ENCODE peak calls at places on chromosomes 7 and 10, in five cellular contexts. S, L, I, E and D are unnamed samples.

GRCh38 chr10:54607983-54608382 is 193.0 kb downstream of the PCDH15 start:
- DNase-seq in S (no peak), L (no peak), I (peak), E (no peak), D (no peak)

GRCh38 chr10:95833038-95833673 is 74.6 kb upstream of the CC2D2B start:
- DNase-seq in S (no peak), L (no peak), I (no peak), E (no peak), D (no peak)

GRCh38 chr7:3043544-3044395 is at the start of gene CARD11:
- DNase-seq in S (peak), L (peak), I (no peak), E (no peak), D (peak)

GRCh38 chr7:64294701-64295420 is 18.9 kb upstream of the ZNF736 start:
- DNase-seq in S (no peak), L (no peak), I (no peak), E (no peak), D (no peak)

GRCh38 chr10:7260412-7260900 is 150.4 kb downstream of the SFMBT2 start:
- DNase-seq in S (peak), L (no peak), I (peak), E (peak), D (peak)

GRCh38 chr10:132938472-132939329 is 3.7 kb downstream of the CFAP46 start:
- DNase-seq in S (no peak), L (peak), I (no peak), E (peak), D (peak)

GRCh38 chr7:157789094-157789493 is 452.3 kb downstream of the DNAJB6 start:
- DNase-seq in S (no peak), L (peak), I (no peak), E (no peak), D (no peak)

GRCh38 chr10:17782921-17783665 is 26.1 kb upstream of the MRC1 start:
- DNase-seq in S (peak), L (no peak), I (peak), E (no peak), D (no peak)

GRCh38 chr10:47027812-47028260 is 116.6 kb downstream of the PTPN20 start:
- DNase-seq in S (no peak), L (peak), I (peak), E (no peak), D (no peak)

GRCh38 chr10:129771024-129771423 is 193.1 kb downstream of the EBF3 start:
- DNase-seq in S (no peak), L (peak), I (no peak), E (no peak), D (no peak)

GRCh38 chr7:32094516-32094915 is 24.3 kb upstream of the PDE1C start:
- DNase-seq in S (no peak), L (no peak), I (no peak), E (no peak), D (no peak)

GRCh38 chr7:29915481-29916215 is 74.0 kb downstream of the SCRN1 start:
- DNase-seq in S (peak), L (no peak), I (no peak), E (no peak), D (no peak)

GRCh38 chr7:151813997-151814396 is 62.9 kb downstream of the PRKAG2 start:
- DNase-seq in S (peak), L (no peak), I (peak), E (no peak), D (peak)

GRCh38 chr7:99733448-99733847 is 1.5 kb downstream of the CYP3A7 start:
- DNase-seq in S (no peak), L (no peak), I (no peak), E (peak), D (no peak)

GRCh38 chr10:113915540-113915939 is 61.1 kb downstream of the NHLRC2 start:
- DNase-seq in S (no peak), L (no peak), I (no peak), E (no peak), D (no peak)

GRCh38 chr7:135662373-135663114 is at the start of gene STMP1:
- DNase-seq in S (peak), L (peak), I (peak), E (peak), D (peak)
- TF ChIP-seq CTCF in S (peak), L (peak), I (no peak), E (peak), D (peak)

GRCh38 chr10:27504007-27504890 is at the start of gene RAB18:
- DNase-seq in S (peak), L (peak), I (peak), E (peak), D (peak)
- TF ChIP-seq CTCF in S (no peak), L (peak), I (peak), E (peak), D (no peak)

GRCh38 chr10:48885376-48885775 is 54.3 kb downstream of the LRRC18 start:
- DNase-seq in S (peak), L (no peak), I (no peak), E (peak), D (peak)
- TF ChIP-seq CTCF in S (no peak), L (no peak), I (peak), E (peak), D (no peak)

GRCh38 chr10:15782851-15783250 is 63.1 kb upstream of the ITGA8 start:
- DNase-seq in S (no peak), L (no peak), I (no peak), E (no peak), D (no peak)
- TF ChIP-seq CTCF in S (no peak), L (no peak), I (no peak), E (no peak), D (no peak)

GRCh38 chr10:4704034-4704545 is 121.9 kb upstream of the AKR1E2 start:
- DNase-seq in S (peak), L (no peak), I (no peak), E (no peak), D (no peak)
- TF ChIP-seq CTCF in S (no peak), L (no peak), I (no peak), E (no peak), D (no peak)

GRCh38 chr7:111678986-111679385 is 116.7 kb upstream of the IMMP2L start:
- DNase-seq in S (peak), L (no peak), I (no peak), E (no peak), D (no peak)

GRCh38 chr7:111676167-111676566 is 113.9 kb upstream of the IMMP2L start:
- DNase-seq in S (no peak), L (no peak), I (no peak), E (no peak), D (no peak)

GRCh38 chr7:111677848-111678247 is 115.6 kb upstream of the IMMP2L start:
- DNase-seq in S (no peak), L (no peak), I (no peak), E (no peak), D (no peak)

GRCh38 chr7:111678281-111678680 is 116.0 kb upstream of the IMMP2L start:
- DNase-seq in S (peak), L (no peak), I (no peak), E (no peak), D (no peak)

GRCh38 chr7:111676811-111677210 is 114.5 kb upstream of the IMMP2L start:
- DNase-seq in S (no peak), L (no peak), I (no peak), E (no peak), D (no peak)
- TF ChIP-seq CTCF in S (no peak), L (no peak), I (no peak), E (no peak), D (no peak)

GRCh38 chr7:132059141-132059540 is 502.7 kb upstream of the PODXL start:
- DNase-seq in S (no peak), L (no peak), I (no peak), E (no peak), D (peak)
- TF ChIP-seq CTCF in S (no peak), L (no peak), I (no peak), E (no peak), D (no peak)

GRCh38 chr10:15262036-15262713 is 93.7 kb upstream of the NMT2 start:
- DNase-seq in S (peak), L (no peak), I (no peak), E (peak), D (no peak)
- TF ChIP-seq CTCF in S (peak), L (peak), I (no peak), E (peak), D (no peak)

DNA sequence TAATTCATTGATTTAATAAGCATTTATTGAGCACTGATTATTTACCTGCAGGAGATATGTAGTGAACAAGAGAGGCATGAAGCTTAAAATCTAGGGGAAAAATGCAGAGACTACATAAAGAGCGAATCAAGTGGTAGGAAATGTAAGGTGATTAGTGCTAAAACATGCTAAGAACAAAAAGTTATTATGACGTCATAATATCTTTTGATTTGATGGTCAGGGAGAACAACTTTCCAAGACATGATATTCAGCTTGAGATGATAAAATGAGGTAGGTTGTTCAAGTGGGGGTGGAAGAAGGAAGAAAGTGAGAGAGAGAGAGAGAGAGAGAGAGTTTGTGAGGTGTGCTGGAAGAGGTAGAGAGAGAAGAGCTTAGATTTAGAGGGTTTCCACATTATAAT is 317.7 kb downstream of the NRG3 start:
- DNase-seq in S (no peak), L (no peak), I (no peak), E (no peak), D (no peak)
- TF ChIP-seq CTCF in S (no peak), L (no peak), I (no peak), E (no peak), D (no peak)

DNA sequence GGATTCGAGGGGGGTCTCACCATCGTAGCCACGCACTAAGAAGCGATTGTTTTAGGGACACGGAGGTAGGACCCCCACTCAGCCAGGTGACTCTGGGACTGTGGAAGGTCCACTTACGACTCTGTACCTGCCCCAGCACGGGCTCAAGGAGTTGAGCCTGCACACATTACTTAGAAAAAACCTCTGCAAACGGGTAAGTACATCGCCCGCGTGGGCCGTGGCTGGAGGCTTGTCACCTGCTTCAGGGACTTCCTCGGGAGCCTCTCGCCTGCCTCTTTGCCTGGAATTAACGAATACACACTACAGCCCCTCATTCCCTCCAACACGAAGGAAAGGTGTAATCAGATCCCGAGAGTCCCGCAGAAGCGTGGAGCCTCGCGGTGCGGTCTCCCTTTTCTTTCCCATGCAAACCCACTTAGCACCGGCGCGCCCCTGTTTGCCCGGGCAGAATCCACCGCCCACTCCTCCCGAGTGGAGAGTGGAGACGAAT is 818 bp downstream of the PODXL start:
- DNase-seq in S (no peak), L (peak), I (no peak), E (no peak), D (peak)
- TF ChIP-seq CTCF in S (no peak), L (no peak), I (no peak), E (no peak), D (no peak)